ENCODE peak calls at places on chromosomes 6 and 20, in six cellular contexts. L is colonic mucosa, Q is upper lobe of right lung, M is stomach, H is left ventricle myocardium inferior, G is mammary epithelial cell. Y is an unnamed sample.

GRCh38 chr6:158970640-158971291 is 29.2 kb downstream of the RSPH3 start:
- DNase-seq in L (no peak), G (peak; percentile 14), Q (no peak), H (no peak), M (peak; percentile 31), Y (no peak)

GRCh38 chr6:100488231-100488630 is 23.5 kb upstream of the SIM1 start:
- DNase-seq in L (no peak), Q (no peak), H (no peak), M (no peak), G (no peak), Y (no peak)

GRCh38 chr6:141548969-141549368 is 583.8 kb upstream of the GJE1 start:
- DNase-seq in L (no peak), M (no peak), G (peak; percentile 82), H (no peak), Q (no peak), Y (peak; percentile 17)

GRCh38 chr20:44271915-44272663 is 25.0 kb downstream of the GDAP1L1 start:
- DNase-seq in H (no peak), Q (no peak), G (no peak), M (no peak), L (no peak), Y (no peak)

GRCh38 chr6:99852031-99852430 is 142.0 kb downstream of the MCHR2 start:
- DNase-seq in M (no peak), H (no peak), L (no peak), G (no peak), Q (no peak), Y (no peak)

GRCh38 chr6:52548999-52549398 is 27.9 kb downstream of the TRAM2 start:
- DNase-seq in L (no peak), G (no peak), H (no peak), Q (no peak), M (no peak), Y (no peak)

GRCh38 chr6:149859368-149859767 is 4.8 kb downstream of the LRP11 start:
- DNase-seq in H (no peak), Q (peak; percentile 25), L (no peak), G (peak; percentile 47), M (no peak), Y (peak; percentile 61)

GRCh38 chr6:18115356-18115755 is 7.1 kb downstream of the NHLRC1 start:
- DNase-seq in G (peak; percentile 79), L (no peak), Q (no peak), H (no peak), M (no peak), Y (peak; percentile 31)

GRCh38 chr20:35285806-35286076 is 1.2 kb upstream of the EIF6 start:
- DNase-seq in H (no peak), L (no peak), G (no peak), Q (no peak), M (no peak), Y (no peak)

GRCh38 chr6:31836676-31837611 is 9.4 kb downstream of the HSPA1B start:
- DNase-seq in M (no peak), H (no peak), Q (no peak), L (peak; percentile 61), G (peak; percentile 40), Y (no peak)

DNA sequence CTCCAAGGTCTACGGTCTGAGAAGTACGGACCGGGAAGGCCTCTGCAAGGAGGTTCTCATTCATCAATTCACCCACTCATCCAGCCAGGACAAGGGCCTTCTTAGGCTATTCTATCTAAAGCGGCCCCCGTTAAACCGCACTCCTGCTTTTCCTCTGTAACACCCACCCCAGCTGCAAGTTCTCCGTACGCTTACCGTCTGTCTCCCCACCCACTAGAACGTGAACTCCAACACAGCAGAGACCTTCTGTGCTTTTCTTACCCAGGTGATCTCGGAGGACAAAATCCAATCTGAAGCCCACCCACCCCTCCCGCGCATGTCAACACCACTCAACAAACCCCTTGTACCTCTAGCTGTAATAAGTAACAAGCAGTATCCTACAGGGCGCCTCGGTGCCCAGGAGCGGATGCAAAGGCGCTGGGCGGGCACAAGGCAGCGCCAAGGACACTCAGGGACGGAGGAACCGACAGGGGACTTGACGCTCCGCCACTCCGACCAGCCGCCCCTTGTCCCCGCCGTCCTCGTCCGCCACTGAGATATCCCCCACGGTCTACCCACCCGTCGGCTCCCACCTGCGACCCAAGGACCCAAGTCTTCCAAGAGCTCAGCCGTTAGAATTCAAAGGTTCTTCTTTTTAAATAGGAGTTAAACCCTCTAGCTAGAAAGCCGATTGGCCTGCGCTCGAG is at the start of gene AURKA:
- DNase-seq in G (no peak), L (peak; percentile 25), H (no peak), Q (no peak), M (no peak), Y (peak; percentile 1)
- H3K27ac ChIP-seq in G (peak within 1 kb of the TSS; percentile 75), L (peak within 1 kb of the TSS; percentile 89), H (peak within 1 kb of the TSS; percentile 91), Q (peak within 1 kb of the TSS; percentile 81), M (peak within 1 kb of the TSS; percentile 91), Y (peak within 1 kb of the TSS; percentile 95)

DNA sequence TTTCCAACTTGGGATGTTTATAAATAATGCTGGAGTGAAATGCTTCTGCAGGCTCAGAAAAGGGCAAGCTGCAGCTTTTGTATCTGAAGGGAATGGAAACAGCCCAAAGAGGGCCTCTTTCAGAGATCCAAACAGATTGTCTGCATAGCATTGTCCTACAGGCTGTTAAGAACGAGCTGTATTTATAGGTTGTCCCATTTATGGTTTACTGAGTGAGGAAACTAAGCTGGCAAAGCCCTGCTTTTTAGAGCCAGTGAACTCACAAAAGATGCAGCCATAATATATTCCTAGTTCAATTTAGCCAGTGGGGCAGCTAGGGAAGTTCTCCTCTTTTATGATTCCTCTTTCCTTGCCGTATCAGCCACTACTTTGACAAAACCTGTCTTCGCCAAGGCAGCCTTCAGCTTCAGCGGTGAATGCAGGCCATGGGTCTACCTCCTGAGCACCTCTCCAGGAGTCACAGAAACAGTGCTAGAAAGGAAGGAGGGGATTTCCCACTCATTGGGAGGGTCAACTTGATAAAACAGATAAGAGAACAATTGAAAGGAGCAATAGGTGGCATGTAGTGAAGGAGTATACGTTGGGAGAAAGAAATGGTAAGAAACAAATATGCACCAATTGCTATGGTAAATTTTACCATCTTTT is 15.0 kb downstream of the KIAA0319 start:
- DNase-seq in Q (no peak), M (no peak), G (no peak), H (no peak), L (no peak), Y (no peak)
- H3K27ac ChIP-seq in Q (no peak overlapping the region), M (no peak overlapping the region), G (no peak overlapping the region), H (no peak overlapping the region), L (no peak overlapping the region), Y (no peak overlapping the region)

GRCh38 chr6:114049367-114049966 is 78.5 kb upstream of the HDAC2 start:
- DNase-seq in G (peak; percentile 43), L (peak; percentile 32), H (no peak), M (no peak), Q (no peak), Y (peak; percentile 12)
- H3K27ac ChIP-seq in G (no peak overlapping the region), L (no peak overlapping the region), H (no peak overlapping the region), M (no peak overlapping the region), Q (no peak overlapping the region), Y (no peak overlapping the region)

GRCh38 chr20:33674294-33675126 is at the start of gene NECAB3:
- DNase-seq in Q (peak; percentile 92), G (peak; percentile 47), M (peak; percentile 90), H (peak; percentile 88), L (peak; percentile 84), Y (no peak)
- H3K27ac ChIP-seq in Q (peak within 1 kb of the TSS; percentile 81), G (peak within 1 kb of the TSS; percentile 7), M (peak within 1 kb of the TSS; percentile 88), H (peak within 1 kb of the TSS; percentile 93), L (peak within 1 kb of the TSS; percentile 79), Y (no peak within 1 kb of the TSS)

DNA sequence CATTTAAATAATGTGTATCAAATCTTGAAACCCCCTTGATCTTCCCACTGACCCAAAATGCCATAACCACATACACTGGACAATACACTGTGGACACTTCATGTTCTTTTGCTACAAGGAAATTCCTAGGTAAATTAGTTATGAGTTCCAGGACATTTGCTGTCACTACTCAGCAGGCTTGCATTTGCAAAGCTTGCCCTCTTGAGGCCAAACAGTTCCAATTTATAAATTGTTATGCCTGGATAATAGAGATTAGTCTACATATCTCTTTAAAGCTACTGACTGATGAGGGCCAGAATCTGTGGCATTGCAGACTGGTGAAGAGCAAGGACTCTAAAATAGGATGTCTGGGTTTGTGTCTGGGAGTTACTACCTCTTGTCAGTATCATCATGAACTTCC is 17.4 kb upstream of the RAB32 start:
- DNase-seq in G (no peak), H (no peak), Q (no peak), M (no peak), L (no peak), Y (no peak)
- H3K27ac ChIP-seq in G (no peak overlapping the region), H (no peak overlapping the region), Q (no peak overlapping the region), M (no peak overlapping the region), L (no peak overlapping the region), Y (no peak overlapping the region)

Y was measured in astrocyte.